ENCODE peak calls at places on chromosome 5, in eight cellular contexts. M, B, R, U, P, E, C and W are unnamed samples.

GRCh38 chr5:168943999-168944398 is 356.9 kb downstream of the SLIT3 start:
- DNase-seq in B (peak; percentile 69), E (no peak), P (no peak), M (no peak), C (no peak), U (no peak), R (no peak), W (no peak)

GRCh38 chr5:42715791-42716190 is 40.8 kb upstream of the CCDC152 start:
- DNase-seq in R (no peak), P (no peak), C (no peak), U (no peak), M (no peak), E (no peak), B (no peak), W (peak; percentile 2)

GRCh38 chr5:176360894-176361436 is 599 bp downstream of the KIAA1191 start:
- DNase-seq in B (no peak), E (no peak), P (peak; percentile 59), M (no peak), R (peak; percentile 11), U (no peak), C (peak; percentile 26), W (peak; percentile 11)

GRCh38 chr5:134610715-134611114 is 21.9 kb downstream of the SAR1B start:
- DNase-seq in B (no peak), R (no peak), C (no peak), P (no peak), E (no peak), U (no peak), M (no peak), W (no peak)

GRCh38 chr5:149251546-149251945 is 20.1 kb upstream of the AFAP1L1 start:
- DNase-seq in M (no peak), P (no peak), U (no peak), C (no peak), R (no peak), E (no peak), B (no peak), W (no peak)

GRCh38 chr5:79091064-79091463 is 20.5 kb upstream of the BHMT start:
- DNase-seq in U (no peak), R (no peak), E (no peak), M (no peak), C (no peak), P (no peak), B (no peak), W (no peak)

GRCh38 chr5:177303121-177303924 is at the start of the genes PRELID1 and RAB24:
- DNase-seq in C (peak; percentile 92), M (peak; percentile 89), U (peak; percentile 92), E (peak; percentile 87), B (peak; percentile 94), P (peak; percentile 96), R (peak; percentile 88), W (peak; percentile 76)

GRCh38 chr5:133054697-133055471 is 3.1 kb downstream of the HSPA4 start:
- DNase-seq in E (no peak), U (no peak), B (no peak), M (no peak), P (no peak), C (no peak), R (no peak), W (no peak)

GRCh38 chr5:124647393-124647792 is 99.0 kb downstream of the ZNF608 start:
- DNase-seq in P (no peak), U (no peak), M (no peak), E (no peak), C (no peak), B (no peak), R (no peak), W (no peak)
- H3K4me3 ChIP-seq in P (no peak overlapping the region), U (no peak overlapping the region), M (no peak overlapping the region), E (no peak overlapping the region), C (no peak overlapping the region), B (no peak overlapping the region), R (no peak overlapping the region), W (no peak overlapping the region)

GRCh38 chr5:15785636-15786035 is 285.7 kb downstream of the FBXL7 start:
- DNase-seq in B (no peak), P (no peak), C (no peak), R (no peak), U (no peak), M (no peak), E (no peak), W (no peak)
- H3K27ac ChIP-seq in B (no peak overlapping the region), P (no peak overlapping the region), C (no peak overlapping the region), R (no peak overlapping the region), U (peak overlapping the region; percentile 32), M (no peak overlapping the region), E (no peak overlapping the region), W (no peak overlapping the region)

GRCh38 chr5:173746050-173746449 is 129.6 kb upstream of the BOD1 start:
- DNase-seq in M (no peak), U (no peak), R (peak; percentile 86), B (no peak), E (no peak), P (peak; percentile 46), C (no peak), W (no peak)

GRCh38 chr5:173743641-173744343 is 127.3 kb upstream of the BOD1 start:
- DNase-seq in M (no peak), U (no peak), P (no peak), R (peak; percentile 79), E (no peak), C (no peak), B (no peak), W (no peak)

GRCh38 chr5:173744527-173744926 is 128.1 kb upstream of the BOD1 start:
- DNase-seq in U (no peak), R (peak; percentile 35), E (no peak), P (peak; percentile 34), M (no peak), B (no peak), C (no peak), W (no peak)

GRCh38 chr5:173745561-173745960 is 129.1 kb upstream of the BOD1 start:
- DNase-seq in U (no peak), B (no peak), E (no peak), R (no peak), M (no peak), P (no peak), C (no peak), W (no peak)

DNA sequence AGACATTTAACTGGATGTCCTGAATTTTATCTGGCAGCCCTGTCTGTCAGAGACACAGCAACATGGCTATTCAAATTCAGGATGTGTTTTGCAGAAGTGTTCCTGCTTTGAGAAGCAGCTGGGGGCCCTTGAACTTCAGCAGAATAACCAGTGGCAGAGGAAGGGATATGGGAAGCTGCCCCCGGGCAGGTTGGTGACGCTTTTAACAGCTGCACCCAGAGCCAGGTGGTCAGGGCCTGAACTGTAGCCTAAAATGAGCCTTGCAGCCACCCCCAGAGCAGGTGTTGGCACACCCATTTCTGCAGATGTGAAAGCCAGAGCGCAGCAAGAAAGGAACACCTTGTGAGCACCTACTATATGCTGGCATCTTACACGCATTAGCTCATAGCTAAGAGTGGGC is 128.7 kb upstream of the BOD1 start:
- DNase-seq in C (peak; percentile 75), U (no peak), P (peak; percentile 27), M (peak; percentile 29), B (no peak), R (peak; percentile 98), E (no peak), W (no peak)
- H3K4me3 ChIP-seq in C (no peak overlapping the region), U (no peak overlapping the region), P (peak overlapping the region; percentile 30), M (no peak overlapping the region), B (no peak overlapping the region), R (peak overlapping the region; percentile 67), E (no peak overlapping the region), W (no peak overlapping the region)

GRCh38 chr5:6118691-6119090 is 259.7 kb downstream of the MED10 start:
- DNase-seq in M (no peak), U (no peak), B (no peak), P (no peak), R (no peak), E (no peak), C (no peak), W (no peak)

GRCh38 chr5:6115866-6116265 is 262.5 kb downstream of the MED10 start:
- DNase-seq in M (no peak), E (no peak), U (no peak), R (no peak), P (no peak), C (no peak), B (no peak), W (no peak)

DNA sequence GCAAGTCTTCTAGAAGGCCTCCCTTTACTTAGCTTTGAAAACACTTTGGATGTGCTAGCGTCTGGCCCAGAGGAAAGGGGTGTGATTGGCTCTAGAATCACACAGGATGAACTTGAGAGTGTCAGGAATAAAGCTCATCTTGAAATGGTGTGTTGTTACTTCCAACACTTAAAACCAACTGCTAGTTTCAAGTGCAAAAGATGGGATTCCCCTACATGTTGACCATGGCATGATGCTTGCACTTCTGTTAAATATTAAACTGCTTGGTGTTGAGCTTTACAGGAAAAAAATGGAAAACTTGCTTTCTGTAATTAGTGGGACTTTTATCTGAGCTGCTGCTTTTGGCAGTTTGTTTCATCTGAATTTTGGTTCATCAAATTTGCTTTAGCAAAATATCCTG is 261.1 kb downstream of the MED10 start:
- DNase-seq in U (no peak), E (no peak), B (no peak), M (no peak), P (no peak), R (no peak), C (no peak), W (no peak)
- H3K27ac ChIP-seq in U (no peak overlapping the region), E (no peak overlapping the region), B (no peak overlapping the region), M (no peak overlapping the region), P (no peak overlapping the region), R (no peak overlapping the region), C (no peak overlapping the region), W (no peak overlapping the region)

GRCh38 chr5:140145223-140145622 is 19.5 kb downstream of the IGIP start:
- DNase-seq in C (no peak), U (no peak), P (no peak), B (no peak), R (no peak), E (no peak), M (no peak), W (no peak)

GRCh38 chr5:140147460-140147859 is 21.7 kb downstream of the IGIP start:
- DNase-seq in M (no peak), B (no peak), C (no peak), U (no peak), R (no peak), P (no peak), E (no peak), W (no peak)

GRCh38 chr5:140143521-140144258 is 18.0 kb downstream of the IGIP start:
- DNase-seq in M (no peak), E (no peak), P (no peak), R (no peak), B (no peak), U (no peak), C (no peak), W (no peak)

GRCh38 chr5:140146523-140146842 is 20.7 kb downstream of the IGIP start:
- DNase-seq in R (no peak), U (no peak), B (no peak), M (no peak), E (no peak), C (no peak), P (no peak), W (no peak)

GRCh38 chr5:140145818-140146522 is 20.2 kb downstream of the IGIP start:
- DNase-seq in U (peak; percentile 77), E (peak; percentile 28), C (peak; percentile 76), R (peak; percentile 56), B (peak; percentile 92), P (peak; percentile 80), M (no peak), W (peak; percentile 42)
- H3K4me3 ChIP-seq in U (peak overlapping the region; percentile 72), E (peak overlapping the region; percentile 36), C (peak overlapping the region; percentile 10), R (peak overlapping the region; percentile 43), B (peak overlapping the region; percentile 36), P (peak overlapping the region; percentile 79), M (no peak overlapping the region), W (peak overlapping the region; percentile 47)

DNA sequence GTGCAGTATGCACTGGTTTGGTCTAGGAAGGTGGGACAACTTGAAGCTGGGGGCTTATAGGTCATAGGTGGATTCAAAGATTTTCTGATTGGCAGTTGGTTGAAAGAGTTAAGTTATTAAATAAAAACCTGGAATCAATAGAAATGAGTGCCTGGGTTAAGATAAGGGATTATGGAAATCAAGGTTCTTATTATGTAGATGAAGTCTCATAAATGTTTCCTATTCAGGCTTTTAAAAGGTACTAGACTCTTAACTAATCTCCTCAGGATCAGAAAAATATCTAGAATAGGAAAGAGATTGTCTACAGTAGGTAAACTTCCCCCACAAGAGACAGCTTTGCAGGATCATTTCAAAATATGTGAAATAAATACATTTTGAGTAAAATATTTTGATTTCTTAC is 163.3 kb upstream of the FBN2 start:
- DNase-seq in R (no peak), C (no peak), P (no peak), U (no peak), B (no peak), M (no peak), E (no peak), W (no peak)
- H3K27ac ChIP-seq in R (no peak overlapping the region), C (no peak overlapping the region), P (no peak overlapping the region), U (no peak overlapping the region), B (no peak overlapping the region), M (no peak overlapping the region), E (no peak overlapping the region), W (no peak overlapping the region)